ENCODE peak calls at places on chromosome 1, in seven cellular contexts. One of them, this sample, is unnamed. For H3K36me3, the result is how much of the 10 kb centered on the place peaks cover.

GRCh38 chr1:202848191-202848542 is 37.4 kb downstream of the PCAT6 start:
- DNase-seq in breast epithelium: no peak
- DNase-seq in stomach: no peak
- DNase-seq in K562: no peak
- DNase-seq in ovary: no peak
- DNase-seq in heart left ventricle: no peak
- DNase-seq in IMR-90: peak
- DNase-seq in this sample: no peak

GRCh38 chr1:52629021-52629643 is 3.8 kb upstream of the SHISAL2A start:
- DNase-seq in breast epithelium: no peak
- DNase-seq in stomach: no peak
- DNase-seq in K562: no peak
- DNase-seq in ovary: no peak
- DNase-seq in heart left ventricle: no peak
- DNase-seq in IMR-90: peak
- DNase-seq in this sample: peak

GRCh38 chr1:203607169-203607873 is 19.3 kb upstream of the ATP2B4 start:
- DNase-seq in breast epithelium: no peak
- DNase-seq in stomach: peak
- DNase-seq in K562: peak
- DNase-seq in ovary: peak
- DNase-seq in heart left ventricle: no peak
- DNase-seq in IMR-90: peak
- DNase-seq in this sample: no peak

GRCh38 chr1:203354246-203354645 is 3.3 kb upstream of the FMOD start:
- DNase-seq in breast epithelium: no peak
- DNase-seq in stomach: no peak
- DNase-seq in K562: no peak
- DNase-seq in ovary: no peak
- DNase-seq in heart left ventricle: no peak
- DNase-seq in IMR-90: peak
- DNase-seq in this sample: no peak

GRCh38 chr1:239125027-239125426 is 261.3 kb upstream of the CHRM3 start:
- DNase-seq in breast epithelium: no peak
- DNase-seq in stomach: no peak
- DNase-seq in K562: no peak
- DNase-seq in ovary: no peak
- DNase-seq in heart left ventricle: peak
- DNase-seq in IMR-90: no peak
- DNase-seq in this sample: no peak

GRCh38 chr1:13702425-13703127 is 2.6 kb downstream of the PRDM2 start:
- DNase-seq in breast epithelium: no peak
- DNase-seq in stomach: no peak
- DNase-seq in K562: no peak
- DNase-seq in ovary: no peak
- DNase-seq in heart left ventricle: no peak
- DNase-seq in IMR-90: no peak
- DNase-seq in this sample: peak

GRCh38 chr1:76949503-76949902 is 82.2 kb downstream of the ST6GALNAC5 start:
- DNase-seq in breast epithelium: no peak
- DNase-seq in stomach: no peak
- DNase-seq in K562: no peak
- DNase-seq in ovary: no peak
- DNase-seq in heart left ventricle: no peak
- DNase-seq in IMR-90: peak
- DNase-seq in this sample: no peak

GRCh38 chr1:37732111-37732780 is 32.7 kb downstream of the EPHA10 start:
- DNase-seq in breast epithelium: no peak
- DNase-seq in stomach: no peak
- DNase-seq in K562: no peak
- DNase-seq in ovary: no peak
- DNase-seq in heart left ventricle: no peak
- DNase-seq in IMR-90: no peak
- DNase-seq in this sample: no peak

GRCh38 chr1:228401782-228402637 is 4.6 kb downstream of the TRIM11 start:
- DNase-seq in breast epithelium: no peak
- DNase-seq in stomach: no peak
- DNase-seq in K562: no peak
- DNase-seq in ovary: peak
- DNase-seq in heart left ventricle: no peak
- DNase-seq in IMR-90: no peak
- DNase-seq in this sample: no peak

GRCh38 chr1:149887456-149888159 is 11.8 kb upstream of the BOLA1 start:
- DNase-seq in breast epithelium: peak
- DNase-seq in stomach: peak
- DNase-seq in K562: peak
- DNase-seq in ovary: peak
- DNase-seq in heart left ventricle: peak
- DNase-seq in IMR-90: peak
- DNase-seq in this sample: peak

GRCh38 chr1:4253918-4254317 is 353.8 kb upstream of the C1orf174 start:
- DNase-seq in breast epithelium: no peak
- DNase-seq in stomach: no peak
- DNase-seq in K562: no peak
- DNase-seq in ovary: no peak
- DNase-seq in heart left ventricle: no peak
- DNase-seq in IMR-90: no peak
- DNase-seq in this sample: no peak

GRCh38 chr1:56533197-56533596 is 46.2 kb downstream of the PLPP3 start:
- DNase-seq in breast epithelium: no peak
- DNase-seq in stomach: no peak
- DNase-seq in K562: no peak
- DNase-seq in ovary: no peak
- DNase-seq in heart left ventricle: no peak
- DNase-seq in IMR-90: no peak
- DNase-seq in this sample: no peak

GRCh38 chr1:115466433-115466832 is 128.4 kb upstream of the NGF start:
- DNase-seq in breast epithelium: no peak
- DNase-seq in stomach: no peak
- DNase-seq in K562: peak
- DNase-seq in ovary: no peak
- DNase-seq in heart left ventricle: no peak
- DNase-seq in IMR-90: no peak
- DNase-seq in this sample: no peak

GRCh38 chr1:206001476-206001888 is 1.7 kb downstream of the RAB7B start:
- DNase-seq in breast epithelium: peak
- DNase-seq in stomach: no peak
- DNase-seq in K562: peak
- DNase-seq in ovary: no peak
- DNase-seq in heart left ventricle: no peak
- DNase-seq in IMR-90: peak
- DNase-seq in this sample: no peak

GRCh38 chr1:4071675-4072074 is 171.6 kb upstream of the C1orf174 start:
- DNase-seq in breast epithelium: no peak
- DNase-seq in stomach: no peak
- DNase-seq in K562: no peak
- DNase-seq in ovary: no peak
- DNase-seq in heart left ventricle: no peak
- DNase-seq in IMR-90: no peak
- DNase-seq in this sample: no peak

GRCh38 chr1:20665736-20666135 is 4.6 kb upstream of the DDOST start:
- DNase-seq in breast epithelium: no peak
- DNase-seq in stomach: no peak
- DNase-seq in K562: no peak
- DNase-seq in ovary: no peak
- DNase-seq in heart left ventricle: no peak
- DNase-seq in IMR-90: no peak
- DNase-seq in this sample: no peak

GRCh38 chr1:44013949-44014348 is 17.3 kb downstream of the SLC6A9 start:
- DNase-seq in breast epithelium: no peak
- DNase-seq in stomach: no peak
- DNase-seq in K562: no peak
- DNase-seq in ovary: no peak
- DNase-seq in heart left ventricle: no peak
- DNase-seq in IMR-90: no peak
- DNase-seq in this sample: no peak

GRCh38 chr1:51644533-51645197 is 27.8 kb downstream of the OSBPL9 start:
- DNase-seq in breast epithelium: no peak
- DNase-seq in stomach: no peak
- DNase-seq in K562: no peak
- DNase-seq in ovary: no peak
- DNase-seq in heart left ventricle: peak
- DNase-seq in IMR-90: peak
- DNase-seq in this sample: no peak

GRCh38 chr1:198623920-198624647 is 14.8 kb upstream of the PTPRC start:
- DNase-seq in breast epithelium: no peak
- DNase-seq in stomach: no peak
- DNase-seq in K562: no peak
- DNase-seq in ovary: no peak
- DNase-seq in heart left ventricle: no peak
- DNase-seq in IMR-90: peak
- DNase-seq in this sample: no peak

GRCh38 chr1:223308141-223308540 is 55.8 kb downstream of the SUSD4 start:
- DNase-seq in breast epithelium: no peak
- DNase-seq in stomach: no peak
- DNase-seq in K562: no peak
- DNase-seq in ovary: no peak
- DNase-seq in heart left ventricle: no peak
- DNase-seq in IMR-90: no peak
- DNase-seq in this sample: no peak

GRCh38 chr1:223301346-223301745 is 62.6 kb downstream of the SUSD4 start:
- DNase-seq in breast epithelium: no peak
- DNase-seq in stomach: no peak
- DNase-seq in K562: no peak
- DNase-seq in ovary: no peak
- DNase-seq in heart left ventricle: no peak
- DNase-seq in IMR-90: no peak
- DNase-seq in this sample: no peak

GRCh38 chr1:223299553-223299952 is 64.4 kb downstream of the SUSD4 start:
- DNase-seq in breast epithelium: no peak
- DNase-seq in stomach: no peak
- DNase-seq in K562: no peak
- DNase-seq in ovary: no peak
- DNase-seq in heart left ventricle: no peak
- DNase-seq in IMR-90: no peak
- DNase-seq in this sample: no peak

GRCh38 chr1:223307544-223307943 is 56.4 kb downstream of the SUSD4 start:
- DNase-seq in breast epithelium: no peak
- DNase-seq in stomach: no peak
- DNase-seq in K562: no peak
- DNase-seq in ovary: no peak
- DNase-seq in heart left ventricle: no peak
- DNase-seq in IMR-90: no peak
- DNase-seq in this sample: no peak

GRCh38 chr1:223304931-223305330 is 59.0 kb downstream of the SUSD4 start:
- DNase-seq in breast epithelium: no peak
- DNase-seq in stomach: no peak
- DNase-seq in K562: no peak
- DNase-seq in ovary: no peak
- DNase-seq in heart left ventricle: no peak
- DNase-seq in IMR-90: no peak
- DNase-seq in this sample: no peak
- H3K4me3 ChIP-seq in breast epithelium: no peak
- H3K4me3 ChIP-seq in stomach: no peak
- H3K4me3 ChIP-seq in K562: no peak
- H3K4me3 ChIP-seq in ovary: no peak
- H3K4me3 ChIP-seq in heart left ventricle: no peak
- H3K4me3 ChIP-seq in IMR-90: no peak
- H3K4me3 ChIP-seq in this sample: no peak

GRCh38 chr1:26912147-26912490 is 1.7 kb downstream of the NR0B2 start:
- DNase-seq in breast epithelium: no peak
- DNase-seq in stomach: no peak
- DNase-seq in K562: no peak
- DNase-seq in ovary: no peak
- DNase-seq in heart left ventricle: no peak
- DNase-seq in IMR-90: no peak
- DNase-seq in this sample: no peak

GRCh38 chr1:26911399-26912146 is 2.2 kb downstream of the NR0B2 start:
- DNase-seq in breast epithelium: no peak
- DNase-seq in stomach: no peak
- DNase-seq in K562: no peak
- DNase-seq in ovary: no peak
- DNase-seq in heart left ventricle: no peak
- DNase-seq in IMR-90: no peak
- DNase-seq in this sample: no peak

GRCh38 chr1:26915204-26915842 is 1.5 kb upstream of the NR0B2 start:
- DNase-seq in breast epithelium: no peak
- DNase-seq in stomach: peak
- DNase-seq in K562: no peak
- DNase-seq in ovary: no peak
- DNase-seq in heart left ventricle: peak
- DNase-seq in IMR-90: no peak
- DNase-seq in this sample: peak

GRCh38 chr1:26913389-26913753 is 404 bp downstream of the NR0B2 start:
- DNase-seq in breast epithelium: no peak
- DNase-seq in stomach: no peak
- DNase-seq in K562: no peak
- DNase-seq in ovary: no peak
- DNase-seq in heart left ventricle: no peak
- DNase-seq in IMR-90: no peak
- DNase-seq in this sample: no peak

GRCh38 chr1:26913754-26914619 is at the start of gene NR0B2:
- DNase-seq in breast epithelium: no peak
- DNase-seq in stomach: peak
- DNase-seq in K562: peak
- DNase-seq in ovary: no peak
- DNase-seq in heart left ventricle: peak
- DNase-seq in IMR-90: no peak
- DNase-seq in this sample: peak
- TF ChIP-seq POLR2A in breast epithelium: no peak
- TF ChIP-seq POLR2A in stomach: peak
- TF ChIP-seq POLR2A in K562: no peak
- TF ChIP-seq POLR2A in ovary: no peak
- TF ChIP-seq POLR2A in heart left ventricle: no peak
- TF ChIP-seq POLR2A in IMR-90: no peak
- TF ChIP-seq POLR2A in this sample: peak

GRCh38 chr1:88741413-88741812 is 57.3 kb downstream of the PKN2 start:
- DNase-seq in breast epithelium: no peak
- DNase-seq in stomach: no peak
- DNase-seq in K562: no peak
- DNase-seq in ovary: no peak
- DNase-seq in heart left ventricle: no peak
- DNase-seq in IMR-90: peak
- DNase-seq in this sample: no peak
- H3K36me3 ChIP-seq in breast epithelium: under half
- H3K36me3 ChIP-seq in stomach: under half
- H3K36me3 ChIP-seq in K562: under half
- H3K36me3 ChIP-seq in ovary: under half
- H3K36me3 ChIP-seq in heart left ventricle: under half
- H3K36me3 ChIP-seq in IMR-90: under half
- H3K36me3 ChIP-seq in this sample: under half

DNA sequence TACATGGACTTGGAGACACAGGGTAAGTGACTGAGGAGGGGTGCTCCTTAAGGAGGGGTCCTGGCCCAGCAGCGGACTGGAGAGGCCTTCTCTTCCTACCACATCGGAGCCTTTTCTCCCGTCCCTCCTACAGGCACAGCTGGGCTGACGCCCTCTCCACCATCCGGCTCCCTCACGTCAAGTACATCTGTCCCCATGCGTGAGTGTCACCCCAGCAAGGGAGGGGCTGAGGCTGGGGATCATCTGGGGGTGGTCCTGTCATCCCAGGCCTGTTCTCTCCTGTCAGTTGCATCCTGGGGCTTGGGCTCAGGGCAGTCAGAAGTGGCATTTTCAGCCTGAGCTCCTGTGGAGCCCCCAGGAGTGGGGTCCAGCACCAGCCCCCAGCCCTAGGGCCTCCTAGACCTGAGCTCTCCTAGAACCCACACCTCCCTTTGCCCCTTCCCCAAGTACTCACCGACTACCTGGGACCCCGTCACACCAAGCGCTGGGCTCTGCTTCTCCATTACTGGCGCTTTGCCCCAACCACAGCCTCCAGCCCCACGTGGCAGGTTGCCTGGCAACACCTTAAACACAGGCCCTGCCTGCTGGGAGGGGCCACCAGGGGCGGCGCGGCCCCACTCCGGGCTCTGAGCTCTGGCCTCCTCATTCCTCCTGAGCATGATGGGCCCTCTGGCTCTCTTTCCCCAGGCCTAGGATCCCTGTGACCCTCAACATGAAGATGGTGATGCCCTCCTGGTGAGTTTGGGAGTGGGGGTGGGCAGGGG is 2.3 kb downstream of the LYPLA2 start:
- DNase-seq in breast epithelium: no peak
- DNase-seq in stomach: peak
- DNase-seq in K562: peak
- DNase-seq in ovary: peak
- DNase-seq in heart left ventricle: peak
- DNase-seq in IMR-90: no peak
- DNase-seq in this sample: no peak
- H3K4me3 ChIP-seq in breast epithelium: no peak
- H3K4me3 ChIP-seq in stomach: peak
- H3K4me3 ChIP-seq in K562: no peak
- H3K4me3 ChIP-seq in ovary: no peak
- H3K4me3 ChIP-seq in heart left ventricle: no peak
- H3K4me3 ChIP-seq in IMR-90: no peak
- H3K4me3 ChIP-seq in this sample: no peak